ENCODE peak calls at places on chromosomes 4 and X, in ten cellular contexts. One of them, this sample, is unnamed.

GRCh38 chr4:125316781-125317525 is 2.2 kb downstream of the FAT4 start:
- DNase-seq in A673: peak
- DNase-seq in Caki2: peak
- DNase-seq in midbrain: no peak
- DNase-seq in HS-5: no peak
- DNase-seq in activated naive CD4-positive, alpha-beta T cell: no peak
- DNase-seq in stimulated activated CD8-positive, alpha-beta memory T cell treated with anti-CD3 and anti-CD28 coated beads, Interleukin-4, amount 100 ng/mL, for 24 hours: no peak
- DNase-seq in NCI-H1105: no peak
- DNase-seq in activated T-helper 1 cell treated with Interleukin-2 at 50 U/mL for 16 hours: no peak
- DNase-seq in AG20443: peak
- DNase-seq in this sample: no peak

GRCh38 chr4:31328921-31329320 is 608.8 kb downstream of the PCDH7 start:
- DNase-seq in Caki2: no peak
- DNase-seq in HS-5: no peak
- DNase-seq in NCI-H1105: no peak
- DNase-seq in activated naive CD4-positive, alpha-beta T cell: no peak
- DNase-seq in AG20443: no peak
- DNase-seq in A673: no peak
- DNase-seq in stimulated activated CD8-positive, alpha-beta memory T cell treated with anti-CD3 and anti-CD28 coated beads, Interleukin-4, amount 100 ng/mL, for 24 hours: no peak
- DNase-seq in midbrain: no peak
- DNase-seq in activated T-helper 1 cell treated with Interleukin-2 at 50 U/mL for 16 hours: no peak
- DNase-seq in this sample: no peak

GRCh38 chrX:54920610-54921426 is at the start of gene TRO:
- DNase-seq in HS-5: no peak
- DNase-seq in activated naive CD4-positive, alpha-beta T cell: no peak
- DNase-seq in A673: peak
- DNase-seq in Caki2: no peak
- DNase-seq in activated T-helper 1 cell treated with Interleukin-2 at 50 U/mL for 16 hours: no peak
- DNase-seq in midbrain: no peak
- DNase-seq in NCI-H1105: peak
- DNase-seq in AG20443: no peak
- DNase-seq in stimulated activated CD8-positive, alpha-beta memory T cell treated with anti-CD3 and anti-CD28 coated beads, Interleukin-4, amount 100 ng/mL, for 24 hours: no peak
- DNase-seq in this sample: no peak

GRCh38 chr4:13484749-13485345 is 707 bp upstream of the RAB28 start:
- DNase-seq in Caki2: no peak
- DNase-seq in midbrain: peak
- DNase-seq in stimulated activated CD8-positive, alpha-beta memory T cell treated with anti-CD3 and anti-CD28 coated beads, Interleukin-4, amount 100 ng/mL, for 24 hours: no peak
- DNase-seq in activated T-helper 1 cell treated with Interleukin-2 at 50 U/mL for 16 hours: no peak
- DNase-seq in HS-5: no peak
- DNase-seq in AG20443: no peak
- DNase-seq in A673: no peak
- DNase-seq in NCI-H1105: no peak
- DNase-seq in activated naive CD4-positive, alpha-beta T cell: no peak
- DNase-seq in this sample: no peak

GRCh38 chrX:311156-312129 is 7.2 kb downstream of the GTPBP6 start:
- DNase-seq in HS-5: no peak
- DNase-seq in activated T-helper 1 cell treated with Interleukin-2 at 50 U/mL for 16 hours: no peak
- DNase-seq in stimulated activated CD8-positive, alpha-beta memory T cell treated with anti-CD3 and anti-CD28 coated beads, Interleukin-4, amount 100 ng/mL, for 24 hours: no peak
- DNase-seq in AG20443: no peak
- DNase-seq in A673: no peak
- DNase-seq in Caki2: no peak
- DNase-seq in NCI-H1105: no peak
- DNase-seq in activated naive CD4-positive, alpha-beta T cell: no peak
- DNase-seq in midbrain: no peak
- DNase-seq in this sample: no peak

GRCh38 chr4:62161446-62161845 is 961.3 kb downstream of the ADGRL3 start:
- DNase-seq in stimulated activated CD8-positive, alpha-beta memory T cell treated with anti-CD3 and anti-CD28 coated beads, Interleukin-4, amount 100 ng/mL, for 24 hours: no peak
- DNase-seq in AG20443: no peak
- DNase-seq in HS-5: no peak
- DNase-seq in NCI-H1105: no peak
- DNase-seq in Caki2: no peak
- DNase-seq in activated naive CD4-positive, alpha-beta T cell: no peak
- DNase-seq in midbrain: no peak
- DNase-seq in A673: no peak
- DNase-seq in activated T-helper 1 cell treated with Interleukin-2 at 50 U/mL for 16 hours: no peak
- DNase-seq in this sample: no peak

GRCh38 chr4:164177186-164177585 is 576.7 kb upstream of the SMIM31 start:
- DNase-seq in Caki2: no peak
- DNase-seq in stimulated activated CD8-positive, alpha-beta memory T cell treated with anti-CD3 and anti-CD28 coated beads, Interleukin-4, amount 100 ng/mL, for 24 hours: no peak
- DNase-seq in HS-5: no peak
- DNase-seq in activated T-helper 1 cell treated with Interleukin-2 at 50 U/mL for 16 hours: no peak
- DNase-seq in AG20443: no peak
- DNase-seq in NCI-H1105: no peak
- DNase-seq in activated naive CD4-positive, alpha-beta T cell: no peak
- DNase-seq in A673: no peak
- DNase-seq in midbrain: peak
- DNase-seq in this sample: no peak

GRCh38 chrX:55713635-55714034 is 3.9 kb upstream of the RRAGB start:
- DNase-seq in AG20443: no peak
- DNase-seq in activated naive CD4-positive, alpha-beta T cell: no peak
- DNase-seq in NCI-H1105: no peak
- DNase-seq in midbrain: no peak
- DNase-seq in stimulated activated CD8-positive, alpha-beta memory T cell treated with anti-CD3 and anti-CD28 coated beads, Interleukin-4, amount 100 ng/mL, for 24 hours: no peak
- DNase-seq in HS-5: no peak
- DNase-seq in A673: no peak
- DNase-seq in activated T-helper 1 cell treated with Interleukin-2 at 50 U/mL for 16 hours: no peak
- DNase-seq in Caki2: no peak
- DNase-seq in this sample: no peak

GRCh38 chrX:19183777-19184485 is 61.7 kb upstream of the ADGRG2 start:
- DNase-seq in midbrain: no peak
- DNase-seq in HS-5: no peak
- DNase-seq in stimulated activated CD8-positive, alpha-beta memory T cell treated with anti-CD3 and anti-CD28 coated beads, Interleukin-4, amount 100 ng/mL, for 24 hours: no peak
- DNase-seq in activated T-helper 1 cell treated with Interleukin-2 at 50 U/mL for 16 hours: no peak
- DNase-seq in NCI-H1105: no peak
- DNase-seq in activated naive CD4-positive, alpha-beta T cell: no peak
- DNase-seq in Caki2: no peak
- DNase-seq in AG20443: no peak
- DNase-seq in A673: peak
- DNase-seq in this sample: peak

GRCh38 chr4:40056722-40057539 is at the start of gene N4BP2:
- DNase-seq in NCI-H1105: peak
- DNase-seq in AG20443: peak
- DNase-seq in Caki2: peak
- DNase-seq in midbrain: peak
- DNase-seq in activated T-helper 1 cell treated with Interleukin-2 at 50 U/mL for 16 hours: peak
- DNase-seq in activated naive CD4-positive, alpha-beta T cell: peak
- DNase-seq in HS-5: peak
- DNase-seq in A673: peak
- DNase-seq in stimulated activated CD8-positive, alpha-beta memory T cell treated with anti-CD3 and anti-CD28 coated beads, Interleukin-4, amount 100 ng/mL, for 24 hours: peak
- DNase-seq in this sample: peak

GRCh38 chr4:153916273-153916755 is 127.4 kb upstream of the SFRP2 start:
- DNase-seq in Caki2: no peak
- DNase-seq in activated T-helper 1 cell treated with Interleukin-2 at 50 U/mL for 16 hours: no peak
- DNase-seq in A673: no peak
- DNase-seq in AG20443: no peak
- DNase-seq in stimulated activated CD8-positive, alpha-beta memory T cell treated with anti-CD3 and anti-CD28 coated beads, Interleukin-4, amount 100 ng/mL, for 24 hours: no peak
- DNase-seq in midbrain: no peak
- DNase-seq in NCI-H1105: no peak
- DNase-seq in HS-5: no peak
- DNase-seq in activated naive CD4-positive, alpha-beta T cell: no peak
- DNase-seq in this sample: no peak

GRCh38 chr4:171721937-171722336 is 91.3 kb upstream of the GALNTL6 start:
- DNase-seq in AG20443: no peak
- DNase-seq in midbrain: no peak
- DNase-seq in activated naive CD4-positive, alpha-beta T cell: no peak
- DNase-seq in Caki2: no peak
- DNase-seq in NCI-H1105: no peak
- DNase-seq in activated T-helper 1 cell treated with Interleukin-2 at 50 U/mL for 16 hours: no peak
- DNase-seq in HS-5: no peak
- DNase-seq in A673: no peak
- DNase-seq in stimulated activated CD8-positive, alpha-beta memory T cell treated with anti-CD3 and anti-CD28 coated beads, Interleukin-4, amount 100 ng/mL, for 24 hours: no peak
- DNase-seq in this sample: no peak

GRCh38 chrX:124393238-124393637 is 46.9 kb downstream of the SH2D1A start:
- DNase-seq in Caki2: no peak
- DNase-seq in activated T-helper 1 cell treated with Interleukin-2 at 50 U/mL for 16 hours: no peak
- DNase-seq in NCI-H1105: no peak
- DNase-seq in stimulated activated CD8-positive, alpha-beta memory T cell treated with anti-CD3 and anti-CD28 coated beads, Interleukin-4, amount 100 ng/mL, for 24 hours: no peak
- DNase-seq in A673: no peak
- DNase-seq in HS-5: no peak
- DNase-seq in midbrain: no peak
- DNase-seq in activated naive CD4-positive, alpha-beta T cell: no peak
- DNase-seq in AG20443: no peak
- DNase-seq in this sample: no peak

GRCh38 chrX:48956728-48957414 is 536 bp downstream of the OTUD5 start:
- DNase-seq in Caki2: no peak
- DNase-seq in activated T-helper 1 cell treated with Interleukin-2 at 50 U/mL for 16 hours: peak
- DNase-seq in AG20443: peak
- DNase-seq in activated naive CD4-positive, alpha-beta T cell: peak
- DNase-seq in midbrain: no peak
- DNase-seq in stimulated activated CD8-positive, alpha-beta memory T cell treated with anti-CD3 and anti-CD28 coated beads, Interleukin-4, amount 100 ng/mL, for 24 hours: peak
- DNase-seq in NCI-H1105: no peak
- DNase-seq in HS-5: no peak
- DNase-seq in A673: no peak
- DNase-seq in this sample: no peak

GRCh38 chr4:122826596-122827257 is at the start of gene FGF2:
- DNase-seq in NCI-H1105: no peak
- DNase-seq in HS-5: no peak
- DNase-seq in stimulated activated CD8-positive, alpha-beta memory T cell treated with anti-CD3 and anti-CD28 coated beads, Interleukin-4, amount 100 ng/mL, for 24 hours: no peak
- DNase-seq in midbrain: peak
- DNase-seq in AG20443: peak
- DNase-seq in activated T-helper 1 cell treated with Interleukin-2 at 50 U/mL for 16 hours: no peak
- DNase-seq in activated naive CD4-positive, alpha-beta T cell: no peak
- DNase-seq in Caki2: peak
- DNase-seq in A673: peak
- DNase-seq in this sample: no peak

GRCh38 chrX:45765726-45766125 is 565.0 kb upstream of the DIPK2B start:
- DNase-seq in A673: no peak
- DNase-seq in midbrain: no peak
- DNase-seq in NCI-H1105: no peak
- DNase-seq in Caki2: no peak
- DNase-seq in stimulated activated CD8-positive, alpha-beta memory T cell treated with anti-CD3 and anti-CD28 coated beads, Interleukin-4, amount 100 ng/mL, for 24 hours: no peak
- DNase-seq in activated T-helper 1 cell treated with Interleukin-2 at 50 U/mL for 16 hours: no peak
- DNase-seq in AG20443: no peak
- DNase-seq in HS-5: no peak
- DNase-seq in activated naive CD4-positive, alpha-beta T cell: no peak
- DNase-seq in this sample: no peak

GRCh38 chrX:44299177-44299576 is 44.3 kb downstream of the EFHC2 start:
- DNase-seq in stimulated activated CD8-positive, alpha-beta memory T cell treated with anti-CD3 and anti-CD28 coated beads, Interleukin-4, amount 100 ng/mL, for 24 hours: no peak
- DNase-seq in activated T-helper 1 cell treated with Interleukin-2 at 50 U/mL for 16 hours: no peak
- DNase-seq in activated naive CD4-positive, alpha-beta T cell: no peak
- DNase-seq in NCI-H1105: no peak
- DNase-seq in HS-5: no peak
- DNase-seq in A673: no peak
- DNase-seq in AG20443: no peak
- DNase-seq in midbrain: no peak
- DNase-seq in Caki2: no peak
- DNase-seq in this sample: no peak

GRCh38 chr4:163540977-163541376 is 46.5 kb downstream of the TMA16 start:
- DNase-seq in HS-5: no peak
- DNase-seq in Caki2: peak
- DNase-seq in AG20443: peak
- DNase-seq in NCI-H1105: no peak
- DNase-seq in activated naive CD4-positive, alpha-beta T cell: no peak
- DNase-seq in stimulated activated CD8-positive, alpha-beta memory T cell treated with anti-CD3 and anti-CD28 coated beads, Interleukin-4, amount 100 ng/mL, for 24 hours: no peak
- DNase-seq in activated T-helper 1 cell treated with Interleukin-2 at 50 U/mL for 16 hours: no peak
- DNase-seq in midbrain: no peak
- DNase-seq in A673: no peak
- DNase-seq in this sample: peak

GRCh38 chrX:77505227-77505626 is 58.0 kb downstream of the FGF16 start:
- DNase-seq in stimulated activated CD8-positive, alpha-beta memory T cell treated with anti-CD3 and anti-CD28 coated beads, Interleukin-4, amount 100 ng/mL, for 24 hours: no peak
- DNase-seq in activated naive CD4-positive, alpha-beta T cell: no peak
- DNase-seq in activated T-helper 1 cell treated with Interleukin-2 at 50 U/mL for 16 hours: no peak
- DNase-seq in Caki2: no peak
- DNase-seq in AG20443: peak
- DNase-seq in NCI-H1105: no peak
- DNase-seq in HS-5: no peak
- DNase-seq in midbrain: no peak
- DNase-seq in A673: peak
- DNase-seq in this sample: no peak

GRCh38 chr4:7165874-7166201 is 26.5 kb upstream of the SORCS2 start:
- DNase-seq in Caki2: no peak
- DNase-seq in stimulated activated CD8-positive, alpha-beta memory T cell treated with anti-CD3 and anti-CD28 coated beads, Interleukin-4, amount 100 ng/mL, for 24 hours: no peak
- DNase-seq in activated T-helper 1 cell treated with Interleukin-2 at 50 U/mL for 16 hours: no peak
- DNase-seq in NCI-H1105: no peak
- DNase-seq in HS-5: no peak
- DNase-seq in midbrain: no peak
- DNase-seq in AG20443: no peak
- DNase-seq in A673: no peak
- DNase-seq in activated naive CD4-positive, alpha-beta T cell: no peak
- DNase-seq in this sample: no peak

GRCh38 chrX:34058005-34058404 is 74.1 kb downstream of the FAM47A start:
- DNase-seq in A673: no peak
- DNase-seq in activated naive CD4-positive, alpha-beta T cell: no peak
- DNase-seq in activated T-helper 1 cell treated with Interleukin-2 at 50 U/mL for 16 hours: no peak
- DNase-seq in Caki2: no peak
- DNase-seq in NCI-H1105: no peak
- DNase-seq in HS-5: no peak
- DNase-seq in midbrain: no peak
- DNase-seq in stimulated activated CD8-positive, alpha-beta memory T cell treated with anti-CD3 and anti-CD28 coated beads, Interleukin-4, amount 100 ng/mL, for 24 hours: no peak
- DNase-seq in AG20443: no peak
- DNase-seq in this sample: no peak

GRCh38 chrX:154526901-154527675 is 11.1 kb upstream of the FAM3A start:
- DNase-seq in Caki2: peak
- DNase-seq in midbrain: peak
- DNase-seq in NCI-H1105: peak
- DNase-seq in activated T-helper 1 cell treated with Interleukin-2 at 50 U/mL for 16 hours: peak
- DNase-seq in activated naive CD4-positive, alpha-beta T cell: peak
- DNase-seq in AG20443: peak
- DNase-seq in HS-5: no peak
- DNase-seq in A673: peak
- DNase-seq in stimulated activated CD8-positive, alpha-beta memory T cell treated with anti-CD3 and anti-CD28 coated beads, Interleukin-4, amount 100 ng/mL, for 24 hours: peak
- DNase-seq in this sample: peak

GRCh38 chr4:8267077-8267476 is 2.5 kb upstream of the HTRA3 start:
- DNase-seq in activated naive CD4-positive, alpha-beta T cell: no peak
- DNase-seq in activated T-helper 1 cell treated with Interleukin-2 at 50 U/mL for 16 hours: no peak
- DNase-seq in NCI-H1105: no peak
- DNase-seq in AG20443: peak
- DNase-seq in HS-5: no peak
- DNase-seq in stimulated activated CD8-positive, alpha-beta memory T cell treated with anti-CD3 and anti-CD28 coated beads, Interleukin-4, amount 100 ng/mL, for 24 hours: no peak
- DNase-seq in Caki2: no peak
- DNase-seq in midbrain: no peak
- DNase-seq in A673: peak
- DNase-seq in this sample: no peak

GRCh38 chr4:8108991-8109390 is 49.6 kb downstream of the ABLIM2 start:
- DNase-seq in A673: no peak
- DNase-seq in activated T-helper 1 cell treated with Interleukin-2 at 50 U/mL for 16 hours: no peak
- DNase-seq in HS-5: no peak
- DNase-seq in stimulated activated CD8-positive, alpha-beta memory T cell treated with anti-CD3 and anti-CD28 coated beads, Interleukin-4, amount 100 ng/mL, for 24 hours: no peak
- DNase-seq in NCI-H1105: no peak
- DNase-seq in midbrain: no peak
- DNase-seq in activated naive CD4-positive, alpha-beta T cell: no peak
- DNase-seq in Caki2: no peak
- DNase-seq in AG20443: no peak
- DNase-seq in this sample: no peak